ENCODE peak calls at places on chromosomes 13 and 19, in four cellular contexts. H, I, G and X are unnamed samples.

GRCh38 chr13:38670627-38671026 is 16.2 kb upstream of the FREM2 start:
- DNase-seq in H (no peak), G (no peak), I (no peak), X (no peak)

GRCh38 chr13:42762251-42762650 is 19.1 kb upstream of the FAM216B start:
- DNase-seq in G (no peak), I (no peak), H (no peak), X (no peak)

GRCh38 chr19:34350161-34350561 is 14.8 kb upstream of the GPI start:
- DNase-seq in I (no peak), G (no peak), H (no peak), X (no peak)

GRCh38 chr13:97648171-97648880 is 214.4 kb downstream of the RAP2A start:
- DNase-seq in G (no peak), I (no peak), H (no peak), X (no peak)

GRCh38 chr13:114096811-114097503 is 35.5 kb downstream of the RASA3 start:
- DNase-seq in G (peak), I (peak), H (no peak), X (no peak)

GRCh38 chr13:36395280-36395679 is 37.0 kb upstream of the CCNA1 start:
- DNase-seq in H (no peak), I (no peak), G (no peak), X (peak)

GRCh38 chr13:73482556-73482955 is 423.8 kb downstream of the KLF5 start:
- DNase-seq in G (no peak), H (no peak), I (no peak), X (no peak)

GRCh38 chr19:58085348-58085875 is 12.6 kb downstream of the ZSCAN18 start:
- DNase-seq in G (no peak), I (no peak), H (no peak), X (peak)